ENCODE peak calls at places on chromosome 20, in seven cellular contexts. P, O, M, H, W, E and D are unnamed samples.
A peak's percentile ranks its signal among the peaks of the same experiment; 100 is the strongest.

GRCh38 chr20:3933126-3933684 is 44.0 kb downstream of the PANK2 start:
- DNase-seq in P (no peak), O (no peak), M (no peak), H (no peak), W (no peak), E (no peak), D (no peak)

GRCh38 chr20:62141397-62142251 is 1.6 kb downstream of the PSMA7 start:
- DNase-seq in P (no peak), O (no peak), M (peak; percentile 36), H (peak; percentile 33), W (no peak), E (peak; percentile 46), D (no peak)

GRCh38 chr20:19249515-19249914 is 37.1 kb downstream of the SLC24A3 start:
- DNase-seq in P (no peak), O (no peak), M (no peak), H (no peak), W (no peak), E (peak; percentile 22), D (no peak)

GRCh38 chr20:47146703-47147102 is 209.8 kb downstream of the ZMYND8 start:
- DNase-seq in P (no peak), O (no peak), M (peak; percentile 74), H (no peak), W (no peak), E (peak; percentile 41), D (no peak)

GRCh38 chr20:889932-890463 is 26.1 kb downstream of the ANGPT4 start:
- DNase-seq in P (no peak), O (no peak), M (no peak), H (no peak), W (no peak), E (no peak), D (no peak)

GRCh38 chr20:61982951-61983315 is 82.7 kb downstream of the TAF4 start:
- DNase-seq in P (no peak), O (no peak), M (no peak), H (no peak), W (no peak), E (no peak), D (no peak)

GRCh38 chr20:1561350-1561749 is 3.8 kb upstream of the SIRPD start:
- DNase-seq in P (no peak), O (no peak), M (no peak), H (no peak), W (no peak), E (no peak), D (no peak)

GRCh38 chr20:23640873-23641667 is 3.3 kb upstream of the CST3 start:
- DNase-seq in P (no peak), O (no peak), M (no peak), H (no peak), W (no peak), E (no peak), D (no peak)

GRCh38 chr20:47544240-47544639 is 42.6 kb downstream of the NCOA3 start:
- DNase-seq in P (no peak), O (no peak), M (no peak), H (no peak), W (no peak), E (no peak), D (no peak)

GRCh38 chr20:32972181-32973076 is 31.8 kb downstream of the SUN5 start:
- DNase-seq in P (peak; percentile 81), O (peak; percentile 51), M (no peak), H (peak; percentile 83), W (no peak), E (no peak), D (peak; percentile 84)

GRCh38 chr20:31543966-31544598 is 29.8 kb downstream of the HM13 start:
- DNase-seq in P (no peak), O (no peak), M (peak; percentile 85), H (no peak), W (no peak), E (peak; percentile 95), D (no peak)

GRCh38 chr20:57666106-57666833 is 43.5 kb downstream of the PMEPA1 start:
- DNase-seq in P (no peak), O (no peak), M (no peak), H (no peak), W (no peak), E (no peak), D (no peak)

GRCh38 chr20:41369673-41370072 is 3.1 kb upstream of the EMILIN3 start:
- DNase-seq in P (no peak), O (no peak), M (no peak), H (no peak), W (no peak), E (no peak), D (no peak)

GRCh38 chr20:4040283-4041179 is 25.2 kb upstream of the RNF24 start:
- DNase-seq in P (no peak), O (peak; percentile 29), M (peak; percentile 35), H (no peak), W (no peak), E (peak; percentile 70), D (no peak)

GRCh38 chr20:23255658-23256385 is 94.8 kb upstream of the NXT1 start:
- DNase-seq in P (no peak), O (no peak), M (peak; percentile 29), H (no peak), W (no peak), E (peak; percentile 62), D (no peak)

GRCh38 chr20:57159193-57159851 is 107.1 kb downstream of the BMP7 start:
- DNase-seq in P (no peak), O (no peak), M (no peak), H (no peak), W (no peak), E (no peak), D (no peak)

GRCh38 chr20:24033151-24033550 is 44.6 kb upstream of the GGTLC1 start:
- DNase-seq in P (no peak), O (no peak), M (no peak), H (peak; percentile 15), W (no peak), E (no peak), D (no peak)

GRCh38 chr20:40778894-40779496 is 90.0 kb upstream of the MAFB start:
- DNase-seq in P (no peak), O (no peak), M (no peak), H (no peak), W (no peak), E (no peak), D (no peak)

GRCh38 chr20:54633374-54633773 is 158.0 kb downstream of the DOK5 start:
- DNase-seq in P (no peak), O (no peak), M (no peak), H (no peak), W (no peak), E (no peak), D (no peak)

GRCh38 chr20:2109425-2110210 is 8.0 kb downstream of the STK35 start:
- DNase-seq in P (no peak), O (peak; percentile 46), M (no peak), H (no peak), W (no peak), E (peak; percentile 50), D (no peak)

GRCh38 chr20:706366-706885 is 30.8 kb upstream of the SCRT2 start:
- DNase-seq in P (no peak), O (no peak), M (no peak), H (no peak), W (no peak), E (no peak), D (no peak)

GRCh38 chr20:39049684-39050554 is 87.8 kb downstream of the DHX35 start:
- DNase-seq in P (peak; percentile 68), O (peak; percentile 84), M (peak; percentile 76), H (peak; percentile 78), W (peak; percentile 67), E (peak; percentile 62), D (peak; percentile 61)

GRCh38 chr20:36439040-36439730 is 102.1 kb upstream of the MYL9 start:
- DNase-seq in P (peak; percentile 29), O (peak; percentile 69), M (peak; percentile 53), H (peak; percentile 67), W (peak; percentile 48), E (peak; percentile 52), D (peak; percentile 25)

DNA sequence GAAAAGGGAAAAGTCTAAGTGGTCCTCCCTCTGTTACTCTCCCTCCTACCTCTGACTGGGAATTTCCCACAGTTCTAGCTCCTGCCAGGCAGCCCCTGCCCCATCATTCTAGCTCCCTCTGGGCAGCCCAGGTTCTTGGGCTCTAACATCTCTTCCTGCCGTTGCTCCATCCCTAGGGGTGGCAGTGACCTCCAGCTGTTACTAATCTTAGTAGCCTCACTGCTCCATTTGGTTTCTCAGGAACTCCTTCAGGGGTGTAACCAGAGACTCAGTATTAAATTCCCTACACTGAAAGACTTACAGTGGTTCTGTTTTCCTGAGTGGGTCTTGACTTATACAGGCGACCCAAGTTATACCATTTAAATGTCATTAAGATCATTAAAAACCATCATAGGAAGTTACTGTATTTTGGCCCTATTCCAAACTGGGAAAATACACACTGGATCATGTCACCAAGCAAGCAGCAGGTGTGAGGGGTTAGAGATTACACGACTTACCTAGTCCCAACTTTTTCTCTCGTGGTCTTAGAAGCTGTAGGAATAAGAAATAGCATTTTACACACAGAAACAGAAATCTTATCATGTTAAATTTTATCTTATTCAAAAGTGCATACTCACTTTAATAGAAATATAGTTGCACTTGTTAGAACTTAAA is 10.1 kb downstream of the DPM1 start:
- DNase-seq in P (no peak), O (no peak), M (no peak), H (no peak), W (no peak), E (no peak), D (no peak)
- H3K36me3 ChIP-seq in P (peaks cover 85% of the 10 kb centered on the region), O (peaks cover 71% of the 10 kb centered on the region), M (peaks cover 90% of the 10 kb centered on the region), H (peaks cover 61% of the 10 kb centered on the region), W (peaks cover 40% of the 10 kb centered on the region), E (peaks cover 7% of the 10 kb centered on the region), D (peaks cover 69% of the 10 kb centered on the region)

GRCh38 chr20:25675161-25675560 is 21.5 kb downstream of the ZNF337 start:
- DNase-seq in P (no peak), O (no peak), M (no peak), H (no peak), W (no peak), E (peak; percentile 12), D (no peak)
- H3K36me3 ChIP-seq in P (peaks cover 46% of the 10 kb centered on the region), O (peaks cover 25% of the 10 kb centered on the region), M (peaks cover 42% of the 10 kb centered on the region), H (peaks cover 25% of the 10 kb centered on the region), W (peaks cover 19% of the 10 kb centered on the region), E (peaks cover 10% of the 10 kb centered on the region), D (peaks cover 31% of the 10 kb centered on the region)

GRCh38 chr20:17624070-17624469 is 54.2 kb downstream of the DSTN start:
- DNase-seq in P (no peak), O (no peak), M (no peak), H (no peak), W (no peak), E (no peak), D (no peak)

GRCh38 chr20:17627101-17627950 is 54.7 kb downstream of the RRBP1 start:
- DNase-seq in P (no peak), O (no peak), M (no peak), H (no peak), W (no peak), E (no peak), D (no peak)

GRCh38 chr20:17626217-17627007 is 55.6 kb downstream of the RRBP1 start:
- DNase-seq in P (no peak), O (no peak), M (no peak), H (no peak), W (peak; percentile 65), E (no peak), D (no peak)

GRCh38 chr20:17624551-17625245 is 54.8 kb downstream of the DSTN start:
- DNase-seq in P (no peak), O (no peak), M (no peak), H (no peak), W (no peak), E (no peak), D (no peak)

GRCh38 chr20:17625246-17626051 is 55.6 kb downstream of the DSTN start:
- DNase-seq in P (no peak), O (no peak), M (no peak), H (no peak), W (no peak), E (no peak), D (no peak)
- H3K36me3 ChIP-seq in P (peaks cover 16% of the 10 kb centered on the region), O (peaks cover 68% of the 10 kb centered on the region), M (peaks cover 7% of the 10 kb centered on the region), H (no peaks in the 10 kb centered on the region), W (peaks cover 78% of the 10 kb centered on the region), E (peaks cover 70% of the 10 kb centered on the region), D (peaks cover 43% of the 10 kb centered on the region)

GRCh38 chr20:46073443-46073842 is 16.3 kb downstream of the NCOA5 start:
- DNase-seq in P (no peak), O (no peak), M (no peak), H (no peak), W (no peak), E (no peak), D (no peak)
- H3K36me3 ChIP-seq in P (peaks cover 61% of the 10 kb centered on the region), O (peaks cover 23% of the 10 kb centered on the region), M (peaks cover 67% of the 10 kb centered on the region), H (peaks cover 17% of the 10 kb centered on the region), W (peaks cover 6% of the 10 kb centered on the region), E (no peaks in the 10 kb centered on the region), D (peaks cover 54% of the 10 kb centered on the region)